ENCODE peak calls at places on chromosomes 4 and X, in four cellular contexts. One of them, this sample, is unnamed.

GRCh38 chrX:9842541-9842940 is 56.3 kb downstream of the SHROOM2 start:
- DNase-seq in HCT116: no peak
- DNase-seq in GM12892: no peak
- DNase-seq in sigmoid colon: no peak
- DNase-seq in this sample: no peak

GRCh38 chrX:10769165-10769564 is 148.8 kb upstream of the MID1 start:
- DNase-seq in sigmoid colon: no peak
- DNase-seq in HCT116: peak
- DNase-seq in GM12892: peak
- DNase-seq in this sample: peak

GRCh38 chrX:40871385-40872082 is 136.2 kb upstream of the MED14 start:
- DNase-seq in sigmoid colon: no peak
- DNase-seq in GM12892: no peak
- DNase-seq in HCT116: no peak
- DNase-seq in this sample: no peak

GRCh38 chr4:187444061-187444460 is 551.5 kb upstream of the ZFP42 start:
- DNase-seq in HCT116: no peak
- DNase-seq in GM12892: no peak
- DNase-seq in sigmoid colon: no peak
- DNase-seq in this sample: no peak

GRCh38 chrX:148426467-148426866 is 74.0 kb upstream of the AFF2 start:
- DNase-seq in sigmoid colon: no peak
- DNase-seq in GM12892: no peak
- DNase-seq in HCT116: no peak
- DNase-seq in this sample: no peak

GRCh38 chr4:169956441-169956840 is 69.8 kb downstream of the MFAP3L start:
- DNase-seq in sigmoid colon: no peak
- DNase-seq in GM12892: no peak
- DNase-seq in HCT116: no peak
- DNase-seq in this sample: no peak

GRCh38 chrX:84469226-84469625 is 33.0 kb downstream of the HDX start:
- DNase-seq in HCT116: no peak
- DNase-seq in sigmoid colon: no peak
- DNase-seq in GM12892: no peak
- DNase-seq in this sample: no peak

GRCh38 chrX:101617211-101618191 is at the start of gene ARMCX6:
- DNase-seq in sigmoid colon: peak
- DNase-seq in HCT116: peak
- DNase-seq in GM12892: peak
- DNase-seq in this sample: peak

GRCh38 chr4:182255421-182256190 is 12.4 kb downstream of the TENM3 start:
- DNase-seq in GM12892: no peak
- DNase-seq in sigmoid colon: no peak
- DNase-seq in HCT116: no peak
- DNase-seq in this sample: no peak

GRCh38 chrX:155768036-155768769 is 112.9 kb upstream of the VAMP7 start:
- DNase-seq in GM12892: no peak
- DNase-seq in HCT116: no peak
- DNase-seq in sigmoid colon: no peak
- DNase-seq in this sample: no peak

GRCh38 chr4:150236626-150237025 is 158.4 kb downstream of the DCLK2 start:
- DNase-seq in HCT116: no peak
- DNase-seq in sigmoid colon: no peak
- DNase-seq in GM12892: no peak
- DNase-seq in this sample: no peak

GRCh38 chr4:99635601-99636000 is 22.0 kb downstream of the C4orf54 start:
- DNase-seq in GM12892: no peak
- DNase-seq in HCT116: no peak
- DNase-seq in sigmoid colon: no peak
- DNase-seq in this sample: no peak

GRCh38 chr4:41110050-41110449 is 104.3 kb downstream of the APBB2 start:
- DNase-seq in sigmoid colon: no peak
- DNase-seq in HCT116: no peak
- DNase-seq in GM12892: no peak
- DNase-seq in this sample: no peak

GRCh38 chr4:183832776-183833450 is 72.2 kb upstream of the STOX2 start:
- DNase-seq in GM12892: no peak
- DNase-seq in sigmoid colon: no peak
- DNase-seq in HCT116: no peak
- DNase-seq in this sample: no peak

GRCh38 chr4:13546374-13546854 is 2.1 kb upstream of the NKX3-2 start:
- DNase-seq in HCT116: no peak
- DNase-seq in GM12892: no peak
- DNase-seq in sigmoid colon: no peak
- DNase-seq in this sample: no peak

GRCh38 chr4:13543091-13543581 is 1.2 kb downstream of the NKX3-2 start:
- DNase-seq in sigmoid colon: peak
- DNase-seq in GM12892: no peak
- DNase-seq in HCT116: no peak
- DNase-seq in this sample: no peak

GRCh38 chr4:13545394-13545808 is 1.1 kb upstream of the NKX3-2 start:
- DNase-seq in GM12892: no peak
- DNase-seq in HCT116: no peak
- DNase-seq in sigmoid colon: no peak
- DNase-seq in this sample: no peak

GRCh38 chr4:13543648-13544555 is at the start of gene NKX3-2:
- DNase-seq in sigmoid colon: peak
- DNase-seq in GM12892: peak
- DNase-seq in HCT116: no peak
- DNase-seq in this sample: no peak

DNA sequence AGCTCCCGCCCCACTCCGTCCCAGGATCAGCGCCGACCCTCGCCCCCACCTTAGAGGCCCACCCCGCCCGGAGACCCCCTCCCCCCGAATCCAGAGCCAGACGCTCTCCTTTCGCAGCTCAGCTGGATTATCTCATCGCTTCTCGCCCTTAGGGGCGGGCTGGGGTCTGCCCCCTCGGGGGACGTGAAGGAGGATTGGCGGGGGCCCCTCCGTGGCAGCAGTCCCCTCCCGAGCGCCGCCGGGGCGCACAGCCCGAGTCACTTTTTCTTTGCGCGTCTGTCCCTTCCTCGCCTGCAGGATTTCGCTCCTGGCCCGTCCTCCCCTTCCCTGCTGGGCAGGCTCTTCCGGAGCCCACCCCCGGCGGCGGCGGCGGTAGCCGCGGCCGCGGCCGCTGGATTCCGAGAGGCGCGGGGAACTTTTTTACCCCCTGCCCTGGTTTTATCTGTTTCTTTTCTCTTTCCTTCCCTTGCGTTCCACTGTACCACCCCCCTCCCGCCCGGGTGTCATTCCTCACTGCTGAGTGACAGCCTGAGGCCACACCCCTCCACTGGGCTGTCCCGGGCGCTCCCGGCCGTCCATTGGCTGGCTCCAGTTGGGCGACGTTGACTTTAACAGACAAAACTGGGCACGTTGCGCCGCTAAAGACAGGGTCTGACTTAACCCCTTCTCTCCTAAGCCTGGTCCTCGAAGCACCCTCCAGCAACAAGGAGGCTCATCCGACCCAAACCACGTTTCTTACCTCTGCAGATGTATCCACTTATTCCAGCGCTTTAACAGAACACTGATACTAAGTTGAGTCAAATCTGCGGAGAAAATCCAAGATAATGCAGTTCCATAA is 467 bp upstream of the NKX3-2 start:
- DNase-seq in GM12892: peak
- DNase-seq in sigmoid colon: peak
- DNase-seq in HCT116: peak
- DNase-seq in this sample: no peak
- TF ChIP-seq POLR2A in GM12892: no peak
- TF ChIP-seq POLR2A in sigmoid colon: peak
- TF ChIP-seq POLR2A in HCT116: no peak
- TF ChIP-seq POLR2A in this sample: no peak

DNA sequence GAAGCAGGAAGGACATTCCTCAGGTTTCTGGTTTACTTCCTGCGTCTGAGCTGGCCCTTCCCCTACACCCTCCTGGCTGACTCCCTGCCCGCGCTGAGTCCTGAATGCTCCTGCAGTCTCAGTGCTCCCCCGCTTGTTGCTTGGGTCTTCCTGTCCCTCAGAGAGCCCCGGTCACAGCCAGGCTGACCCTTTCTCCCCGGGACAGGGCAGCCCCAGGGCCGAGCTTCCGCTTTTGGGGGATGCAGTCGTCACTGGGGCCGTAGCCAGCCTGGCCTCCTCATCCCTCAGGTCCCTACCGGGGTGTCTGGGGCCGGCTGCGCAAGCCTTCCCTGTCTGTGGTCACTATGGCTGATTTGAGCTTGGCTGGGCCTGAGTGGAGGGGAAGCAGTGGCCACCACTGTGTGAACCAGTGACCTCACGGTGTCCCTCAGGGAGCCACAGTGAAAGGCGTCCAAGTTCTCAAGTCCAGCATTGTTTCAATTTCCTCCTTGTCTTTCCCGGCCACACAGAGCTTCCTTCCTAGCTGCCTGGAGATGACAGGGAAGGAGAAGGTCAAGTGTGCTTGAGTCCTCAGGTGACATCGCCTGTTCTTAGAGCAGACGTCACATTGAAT is 34.1 kb upstream of the ASMTL start:
- DNase-seq in GM12892: no peak
- DNase-seq in sigmoid colon: peak
- DNase-seq in HCT116: no peak
- DNase-seq in this sample: no peak
- TF ChIP-seq POLR2AphosphoS5 in GM12892: no peak
- TF ChIP-seq POLR2AphosphoS5 in sigmoid colon: no peak
- TF ChIP-seq POLR2AphosphoS5 in HCT116: no peak
- TF ChIP-seq POLR2AphosphoS5 in this sample: no peak

DNA sequence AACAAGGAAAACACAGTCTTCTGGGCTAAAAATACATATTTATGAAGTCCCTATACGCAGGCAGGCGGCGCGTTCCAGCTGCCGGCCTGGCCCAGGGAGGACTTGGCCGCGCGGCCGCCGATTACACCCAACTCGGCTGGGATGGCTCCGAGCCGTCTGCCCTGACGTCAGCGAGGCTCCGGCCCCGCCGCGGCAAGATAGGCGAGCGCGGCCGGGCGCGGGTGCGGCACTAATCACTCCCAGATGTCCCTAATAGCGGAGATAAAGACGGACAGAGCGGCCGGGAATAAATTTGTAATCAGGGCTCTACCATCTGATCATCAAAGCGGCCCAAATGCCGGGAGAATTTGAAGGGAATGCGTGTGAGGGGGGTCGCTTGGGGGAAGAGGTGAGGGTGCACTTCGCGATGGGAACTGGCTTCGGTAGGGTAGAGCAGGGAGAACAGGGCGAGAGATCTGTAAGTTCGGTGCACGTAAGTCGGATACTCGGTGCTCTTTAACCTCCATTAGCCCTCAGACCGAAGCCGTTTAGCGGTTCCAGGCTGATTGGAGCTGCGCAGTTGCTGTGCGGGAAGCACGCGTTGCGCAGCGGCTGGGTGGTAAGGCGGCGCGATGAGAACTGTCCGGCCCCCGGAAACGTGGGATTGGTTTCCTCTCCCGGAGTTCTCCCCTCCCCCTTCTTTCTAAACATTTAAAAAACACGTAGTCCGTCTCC is 7.7 kb downstream of the HAND2 start:
- DNase-seq in GM12892: no peak
- DNase-seq in HCT116: no peak
- DNase-seq in sigmoid colon: peak
- DNase-seq in this sample: no peak
- TF ChIP-seq POLR2A in GM12892: no peak
- TF ChIP-seq POLR2A in HCT116: no peak
- TF ChIP-seq POLR2A in sigmoid colon: peak
- TF ChIP-seq POLR2A in this sample: no peak

DNA sequence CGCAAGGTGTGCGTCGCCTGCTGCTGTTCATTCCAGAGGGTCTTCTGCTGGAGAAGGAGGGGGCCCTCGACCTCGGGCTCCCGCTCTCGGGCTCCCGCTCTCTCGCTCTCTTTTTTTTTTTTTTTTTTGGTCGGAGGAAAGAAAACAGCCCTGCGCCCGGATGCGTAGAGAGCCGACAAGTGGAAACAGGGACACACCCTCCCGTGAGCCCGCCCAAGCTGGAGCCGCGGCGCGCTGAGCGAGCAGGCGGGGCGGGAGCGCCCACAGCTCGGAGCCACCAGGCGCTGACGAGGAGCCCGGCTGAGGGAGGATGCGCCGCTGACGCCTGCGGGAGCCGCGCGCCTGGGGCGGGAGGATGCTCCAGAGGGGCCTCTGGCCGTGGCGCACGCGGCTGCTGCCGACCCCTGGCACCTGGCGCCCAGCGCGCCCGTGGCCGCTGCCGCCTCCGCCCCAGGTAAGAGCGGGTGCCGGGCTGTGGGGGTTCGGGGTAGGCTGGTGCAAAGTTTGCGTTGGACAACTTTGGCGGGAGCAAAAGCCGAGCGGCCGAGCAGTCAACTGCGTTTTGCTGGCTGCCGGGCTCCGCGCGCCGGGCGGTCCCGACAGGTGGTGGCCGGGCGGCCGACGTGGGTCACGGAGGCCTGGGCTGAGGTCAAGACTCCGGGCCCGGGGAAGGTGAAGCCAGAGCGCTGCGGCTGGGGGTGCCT is at the start of gene MCUB:
- DNase-seq in HCT116: peak
- DNase-seq in sigmoid colon: peak
- DNase-seq in GM12892: peak
- DNase-seq in this sample: peak
- TF ChIP-seq POLR2AphosphoS5 in HCT116: peak
- TF ChIP-seq POLR2AphosphoS5 in sigmoid colon: peak
- TF ChIP-seq POLR2AphosphoS5 in GM12892: no peak
- TF ChIP-seq POLR2AphosphoS5 in this sample: no peak

This sample was measured in GM12891.